ENCODE peak calls at places on chromosomes 3 and 15, in ten cellular contexts. One of them, this sample, is unnamed.

GRCh38 chr3:13891492-13892073 is 11.7 kb upstream of the WNT7A start:
- DNase-seq in naive thymus-derived CD4-positive, alpha-beta T cell: no peak
- DNase-seq in kidney tubule cell: no peak
- DNase-seq in stimulated activated CD8-positive, alpha-beta memory T cell treated with anti-CD3 and anti-CD28 coated beads, Interleukin-4, amount 100 ng/mL, for 48 hours: no peak
- DNase-seq in GM12878: no peak
- DNase-seq in heart left ventricle: no peak
- DNase-seq in fibroblast of pulmonary artery: no peak
- DNase-seq in A549: no peak
- DNase-seq in stromal cell of bone marrow: no peak
- DNase-seq in omental fat pad: no peak
- DNase-seq in this sample: no peak

GRCh38 chr3:126932188-126932931 is 50.6 kb upstream of the PLXNA1 start:
- DNase-seq in naive thymus-derived CD4-positive, alpha-beta T cell: no peak
- DNase-seq in kidney tubule cell: peak
- DNase-seq in stimulated activated CD8-positive, alpha-beta memory T cell treated with anti-CD3 and anti-CD28 coated beads, Interleukin-4, amount 100 ng/mL, for 48 hours: no peak
- DNase-seq in GM12878: no peak
- DNase-seq in heart left ventricle: no peak
- DNase-seq in fibroblast of pulmonary artery: peak
- DNase-seq in A549: no peak
- DNase-seq in stromal cell of bone marrow: peak
- DNase-seq in omental fat pad: no peak
- DNase-seq in this sample: peak

GRCh38 chr3:150421799-150422548 is 13.9 kb downstream of the TSC22D2 start:
- DNase-seq in naive thymus-derived CD4-positive, alpha-beta T cell: no peak
- DNase-seq in kidney tubule cell: no peak
- DNase-seq in stimulated activated CD8-positive, alpha-beta memory T cell treated with anti-CD3 and anti-CD28 coated beads, Interleukin-4, amount 100 ng/mL, for 48 hours: no peak
- DNase-seq in GM12878: no peak
- DNase-seq in heart left ventricle: no peak
- DNase-seq in fibroblast of pulmonary artery: peak
- DNase-seq in A549: no peak
- DNase-seq in stromal cell of bone marrow: no peak
- DNase-seq in omental fat pad: no peak
- DNase-seq in this sample: no peak

GRCh38 chr15:36899696-36900095 is 200.7 kb downstream of the MEIS2 start:
- DNase-seq in naive thymus-derived CD4-positive, alpha-beta T cell: no peak
- DNase-seq in kidney tubule cell: no peak
- DNase-seq in stimulated activated CD8-positive, alpha-beta memory T cell treated with anti-CD3 and anti-CD28 coated beads, Interleukin-4, amount 100 ng/mL, for 48 hours: no peak
- DNase-seq in GM12878: no peak
- DNase-seq in heart left ventricle: no peak
- DNase-seq in fibroblast of pulmonary artery: no peak
- DNase-seq in A549: no peak
- DNase-seq in stromal cell of bone marrow: no peak
- DNase-seq in omental fat pad: no peak
- DNase-seq in this sample: no peak

GRCh38 chr3:170522171-170522570 is 63.7 kb downstream of the SLC7A14 start:
- DNase-seq in naive thymus-derived CD4-positive, alpha-beta T cell: no peak
- DNase-seq in kidney tubule cell: no peak
- DNase-seq in stimulated activated CD8-positive, alpha-beta memory T cell treated with anti-CD3 and anti-CD28 coated beads, Interleukin-4, amount 100 ng/mL, for 48 hours: no peak
- DNase-seq in GM12878: no peak
- DNase-seq in heart left ventricle: no peak
- DNase-seq in fibroblast of pulmonary artery: no peak
- DNase-seq in A549: no peak
- DNase-seq in stromal cell of bone marrow: no peak
- DNase-seq in omental fat pad: no peak
- DNase-seq in this sample: no peak

GRCh38 chr3:65190111-65190510 is 502.3 kb upstream of the ADAMTS9 start:
- DNase-seq in naive thymus-derived CD4-positive, alpha-beta T cell: no peak
- DNase-seq in kidney tubule cell: peak
- DNase-seq in stimulated activated CD8-positive, alpha-beta memory T cell treated with anti-CD3 and anti-CD28 coated beads, Interleukin-4, amount 100 ng/mL, for 48 hours: no peak
- DNase-seq in GM12878: no peak
- DNase-seq in heart left ventricle: no peak
- DNase-seq in fibroblast of pulmonary artery: no peak
- DNase-seq in A549: no peak
- DNase-seq in stromal cell of bone marrow: no peak
- DNase-seq in omental fat pad: no peak
- DNase-seq in this sample: no peak

GRCh38 chr3:33008282-33008681 is 56.8 kb downstream of the CCR4 start:
- DNase-seq in naive thymus-derived CD4-positive, alpha-beta T cell: peak
- DNase-seq in kidney tubule cell: no peak
- DNase-seq in stimulated activated CD8-positive, alpha-beta memory T cell treated with anti-CD3 and anti-CD28 coated beads, Interleukin-4, amount 100 ng/mL, for 48 hours: peak
- DNase-seq in GM12878: no peak
- DNase-seq in heart left ventricle: no peak
- DNase-seq in fibroblast of pulmonary artery: no peak
- DNase-seq in A549: no peak
- DNase-seq in stromal cell of bone marrow: no peak
- DNase-seq in omental fat pad: no peak
- DNase-seq in this sample: no peak

GRCh38 chr15:90106522-90107117 is 4.4 kb upstream of the IDH2 start:
- DNase-seq in naive thymus-derived CD4-positive, alpha-beta T cell: no peak
- DNase-seq in kidney tubule cell: peak
- DNase-seq in stimulated activated CD8-positive, alpha-beta memory T cell treated with anti-CD3 and anti-CD28 coated beads, Interleukin-4, amount 100 ng/mL, for 48 hours: no peak
- DNase-seq in GM12878: no peak
- DNase-seq in heart left ventricle: peak
- DNase-seq in fibroblast of pulmonary artery: peak
- DNase-seq in A549: peak
- DNase-seq in stromal cell of bone marrow: peak
- DNase-seq in omental fat pad: no peak
- DNase-seq in this sample: peak

GRCh38 chr3:47244531-47245100 is 38.0 kb downstream of the KIF9 start:
- DNase-seq in naive thymus-derived CD4-positive, alpha-beta T cell: no peak
- DNase-seq in kidney tubule cell: no peak
- DNase-seq in stimulated activated CD8-positive, alpha-beta memory T cell treated with anti-CD3 and anti-CD28 coated beads, Interleukin-4, amount 100 ng/mL, for 48 hours: no peak
- DNase-seq in GM12878: no peak
- DNase-seq in heart left ventricle: no peak
- DNase-seq in fibroblast of pulmonary artery: no peak
- DNase-seq in A549: no peak
- DNase-seq in stromal cell of bone marrow: no peak
- DNase-seq in omental fat pad: no peak
- DNase-seq in this sample: no peak

GRCh38 chr3:66502267-66502874 is 1.5 kb upstream of the LRIG1 start:
- DNase-seq in naive thymus-derived CD4-positive, alpha-beta T cell: no peak
- DNase-seq in kidney tubule cell: no peak
- DNase-seq in stimulated activated CD8-positive, alpha-beta memory T cell treated with anti-CD3 and anti-CD28 coated beads, Interleukin-4, amount 100 ng/mL, for 48 hours: no peak
- DNase-seq in GM12878: no peak
- DNase-seq in heart left ventricle: no peak
- DNase-seq in fibroblast of pulmonary artery: no peak
- DNase-seq in A549: no peak
- DNase-seq in stromal cell of bone marrow: no peak
- DNase-seq in omental fat pad: no peak
- DNase-seq in this sample: peak

GRCh38 chr3:111809196-111809595 is 49.9 kb upstream of the PHLDB2 start:
- DNase-seq in naive thymus-derived CD4-positive, alpha-beta T cell: no peak
- DNase-seq in kidney tubule cell: peak
- DNase-seq in stimulated activated CD8-positive, alpha-beta memory T cell treated with anti-CD3 and anti-CD28 coated beads, Interleukin-4, amount 100 ng/mL, for 48 hours: no peak
- DNase-seq in GM12878: no peak
- DNase-seq in heart left ventricle: no peak
- DNase-seq in fibroblast of pulmonary artery: peak
- DNase-seq in A549: no peak
- DNase-seq in stromal cell of bone marrow: peak
- DNase-seq in omental fat pad: no peak
- DNase-seq in this sample: no peak

GRCh38 chr15:20358781-20359414 is 182.7 kb downstream of the GOLGA6L6 start:
- DNase-seq in naive thymus-derived CD4-positive, alpha-beta T cell: no peak
- DNase-seq in kidney tubule cell: no peak
- DNase-seq in stimulated activated CD8-positive, alpha-beta memory T cell treated with anti-CD3 and anti-CD28 coated beads, Interleukin-4, amount 100 ng/mL, for 48 hours: no peak
- DNase-seq in GM12878: no peak
- DNase-seq in heart left ventricle: no peak
- DNase-seq in fibroblast of pulmonary artery: no peak
- DNase-seq in A549: no peak
- DNase-seq in stromal cell of bone marrow: no peak
- DNase-seq in omental fat pad: no peak
- DNase-seq in this sample: no peak

GRCh38 chr3:111619833-111620232 is 24.7 kb upstream of the ZBED2 start:
- DNase-seq in naive thymus-derived CD4-positive, alpha-beta T cell: no peak
- DNase-seq in kidney tubule cell: peak
- DNase-seq in stimulated activated CD8-positive, alpha-beta memory T cell treated with anti-CD3 and anti-CD28 coated beads, Interleukin-4, amount 100 ng/mL, for 48 hours: no peak
- DNase-seq in GM12878: no peak
- DNase-seq in heart left ventricle: no peak
- DNase-seq in fibroblast of pulmonary artery: no peak
- DNase-seq in A549: no peak
- DNase-seq in stromal cell of bone marrow: no peak
- DNase-seq in omental fat pad: no peak
- DNase-seq in this sample: no peak

GRCh38 chr15:84873997-84874396 is 10.5 kb upstream of the SLC28A1 start:
- DNase-seq in naive thymus-derived CD4-positive, alpha-beta T cell: no peak
- DNase-seq in kidney tubule cell: no peak
- DNase-seq in stimulated activated CD8-positive, alpha-beta memory T cell treated with anti-CD3 and anti-CD28 coated beads, Interleukin-4, amount 100 ng/mL, for 48 hours: no peak
- DNase-seq in GM12878: no peak
- DNase-seq in heart left ventricle: no peak
- DNase-seq in fibroblast of pulmonary artery: no peak
- DNase-seq in A549: no peak
- DNase-seq in stromal cell of bone marrow: no peak
- DNase-seq in omental fat pad: no peak
- DNase-seq in this sample: no peak

GRCh38 chr15:72491768-72492167 is 17.6 kb downstream of the ARIH1 start:
- DNase-seq in naive thymus-derived CD4-positive, alpha-beta T cell: no peak
- DNase-seq in kidney tubule cell: peak
- DNase-seq in stimulated activated CD8-positive, alpha-beta memory T cell treated with anti-CD3 and anti-CD28 coated beads, Interleukin-4, amount 100 ng/mL, for 48 hours: no peak
- DNase-seq in GM12878: no peak
- DNase-seq in heart left ventricle: no peak
- DNase-seq in fibroblast of pulmonary artery: peak
- DNase-seq in A549: peak
- DNase-seq in stromal cell of bone marrow: peak
- DNase-seq in omental fat pad: no peak
- DNase-seq in this sample: no peak

GRCh38 chr3:180690061-180690460 is 10.8 kb upstream of the CCDC39 start:
- DNase-seq in naive thymus-derived CD4-positive, alpha-beta T cell: no peak
- DNase-seq in kidney tubule cell: no peak
- DNase-seq in stimulated activated CD8-positive, alpha-beta memory T cell treated with anti-CD3 and anti-CD28 coated beads, Interleukin-4, amount 100 ng/mL, for 48 hours: no peak
- DNase-seq in GM12878: no peak
- DNase-seq in heart left ventricle: no peak
- DNase-seq in fibroblast of pulmonary artery: no peak
- DNase-seq in A549: no peak
- DNase-seq in stromal cell of bone marrow: no peak
- DNase-seq in omental fat pad: no peak
- DNase-seq in this sample: no peak

GRCh38 chr3:38276081-38276916 is 5.8 kb upstream of the SLC22A14 start:
- DNase-seq in naive thymus-derived CD4-positive, alpha-beta T cell: no peak
- DNase-seq in kidney tubule cell: no peak
- DNase-seq in stimulated activated CD8-positive, alpha-beta memory T cell treated with anti-CD3 and anti-CD28 coated beads, Interleukin-4, amount 100 ng/mL, for 48 hours: no peak
- DNase-seq in GM12878: no peak
- DNase-seq in heart left ventricle: no peak
- DNase-seq in fibroblast of pulmonary artery: no peak
- DNase-seq in A549: no peak
- DNase-seq in stromal cell of bone marrow: no peak
- DNase-seq in omental fat pad: no peak
- DNase-seq in this sample: no peak

GRCh38 chr3:58384381-58385090 is 49.1 kb downstream of the PDHB start:
- DNase-seq in naive thymus-derived CD4-positive, alpha-beta T cell: no peak
- DNase-seq in kidney tubule cell: no peak
- DNase-seq in stimulated activated CD8-positive, alpha-beta memory T cell treated with anti-CD3 and anti-CD28 coated beads, Interleukin-4, amount 100 ng/mL, for 48 hours: no peak
- DNase-seq in GM12878: no peak
- DNase-seq in heart left ventricle: no peak
- DNase-seq in fibroblast of pulmonary artery: no peak
- DNase-seq in A549: no peak
- DNase-seq in stromal cell of bone marrow: no peak
- DNase-seq in omental fat pad: no peak
- DNase-seq in this sample: no peak

GRCh38 chr3:183298708-183299153 is 45.7 kb downstream of the B3GNT5 start:
- DNase-seq in naive thymus-derived CD4-positive, alpha-beta T cell: no peak
- DNase-seq in kidney tubule cell: peak
- DNase-seq in stimulated activated CD8-positive, alpha-beta memory T cell treated with anti-CD3 and anti-CD28 coated beads, Interleukin-4, amount 100 ng/mL, for 48 hours: no peak
- DNase-seq in GM12878: no peak
- DNase-seq in heart left ventricle: peak
- DNase-seq in fibroblast of pulmonary artery: peak
- DNase-seq in A549: no peak
- DNase-seq in stromal cell of bone marrow: peak
- DNase-seq in omental fat pad: no peak
- DNase-seq in this sample: no peak

GRCh38 chr3:117600112-117600511 is 890.5 kb downstream of the TUSC7 start:
- DNase-seq in naive thymus-derived CD4-positive, alpha-beta T cell: no peak
- DNase-seq in kidney tubule cell: no peak
- DNase-seq in stimulated activated CD8-positive, alpha-beta memory T cell treated with anti-CD3 and anti-CD28 coated beads, Interleukin-4, amount 100 ng/mL, for 48 hours: no peak
- DNase-seq in GM12878: no peak
- DNase-seq in heart left ventricle: no peak
- DNase-seq in fibroblast of pulmonary artery: no peak
- DNase-seq in A549: no peak
- DNase-seq in stromal cell of bone marrow: no peak
- DNase-seq in omental fat pad: no peak
- DNase-seq in this sample: no peak

GRCh38 chr15:78374436-78375393 is 34.6 kb downstream of the CRABP1 start:
- DNase-seq in naive thymus-derived CD4-positive, alpha-beta T cell: no peak
- DNase-seq in kidney tubule cell: peak
- DNase-seq in stimulated activated CD8-positive, alpha-beta memory T cell treated with anti-CD3 and anti-CD28 coated beads, Interleukin-4, amount 100 ng/mL, for 48 hours: no peak
- DNase-seq in GM12878: no peak
- DNase-seq in heart left ventricle: no peak
- DNase-seq in fibroblast of pulmonary artery: no peak
- DNase-seq in A549: peak
- DNase-seq in stromal cell of bone marrow: no peak
- DNase-seq in omental fat pad: no peak
- DNase-seq in this sample: no peak

GRCh38 chr15:73024161-73024560 is 28.1 kb upstream of the NEO1 start:
- DNase-seq in naive thymus-derived CD4-positive, alpha-beta T cell: no peak
- DNase-seq in kidney tubule cell: no peak
- DNase-seq in stimulated activated CD8-positive, alpha-beta memory T cell treated with anti-CD3 and anti-CD28 coated beads, Interleukin-4, amount 100 ng/mL, for 48 hours: no peak
- DNase-seq in GM12878: no peak
- DNase-seq in heart left ventricle: no peak
- DNase-seq in fibroblast of pulmonary artery: no peak
- DNase-seq in A549: no peak
- DNase-seq in stromal cell of bone marrow: no peak
- DNase-seq in omental fat pad: no peak
- DNase-seq in this sample: no peak

GRCh38 chr15:80679167-80679804 is 15.8 kb upstream of the ABHD17C start:
- DNase-seq in naive thymus-derived CD4-positive, alpha-beta T cell: no peak
- DNase-seq in kidney tubule cell: peak
- DNase-seq in stimulated activated CD8-positive, alpha-beta memory T cell treated with anti-CD3 and anti-CD28 coated beads, Interleukin-4, amount 100 ng/mL, for 48 hours: no peak
- DNase-seq in GM12878: no peak
- DNase-seq in heart left ventricle: no peak
- DNase-seq in fibroblast of pulmonary artery: no peak
- DNase-seq in A549: no peak
- DNase-seq in stromal cell of bone marrow: no peak
- DNase-seq in omental fat pad: no peak
- DNase-seq in this sample: no peak

GRCh38 chr3:134354612-134355275 is 19.5 kb downstream of the AMOTL2 start:
- DNase-seq in naive thymus-derived CD4-positive, alpha-beta T cell: no peak
- DNase-seq in kidney tubule cell: no peak
- DNase-seq in stimulated activated CD8-positive, alpha-beta memory T cell treated with anti-CD3 and anti-CD28 coated beads, Interleukin-4, amount 100 ng/mL, for 48 hours: no peak
- DNase-seq in GM12878: no peak
- DNase-seq in heart left ventricle: no peak
- DNase-seq in fibroblast of pulmonary artery: no peak
- DNase-seq in A549: no peak
- DNase-seq in stromal cell of bone marrow: no peak
- DNase-seq in omental fat pad: no peak
- DNase-seq in this sample: no peak

GRCh38 chr3:194871864-194872668 is 186.4 kb downstream of the FAM43A start:
- DNase-seq in naive thymus-derived CD4-positive, alpha-beta T cell: no peak
- DNase-seq in kidney tubule cell: peak
- DNase-seq in stimulated activated CD8-positive, alpha-beta memory T cell treated with anti-CD3 and anti-CD28 coated beads, Interleukin-4, amount 100 ng/mL, for 48 hours: no peak
- DNase-seq in GM12878: no peak
- DNase-seq in heart left ventricle: no peak
- DNase-seq in fibroblast of pulmonary artery: peak
- DNase-seq in A549: no peak
- DNase-seq in stromal cell of bone marrow: peak
- DNase-seq in omental fat pad: no peak
- DNase-seq in this sample: peak

GRCh38 chr3:125693887-125694286 is 98.6 kb upstream of the OSBPL11 start:
- DNase-seq in naive thymus-derived CD4-positive, alpha-beta T cell: no peak
- DNase-seq in kidney tubule cell: no peak
- DNase-seq in stimulated activated CD8-positive, alpha-beta memory T cell treated with anti-CD3 and anti-CD28 coated beads, Interleukin-4, amount 100 ng/mL, for 48 hours: no peak
- DNase-seq in GM12878: no peak
- DNase-seq in heart left ventricle: no peak
- DNase-seq in fibroblast of pulmonary artery: no peak
- DNase-seq in A549: no peak
- DNase-seq in stromal cell of bone marrow: no peak
- DNase-seq in omental fat pad: no peak
- DNase-seq in this sample: no peak

GRCh38 chr15:91816942-91817341 is 36.6 kb upstream of the SLCO3A1 start:
- DNase-seq in naive thymus-derived CD4-positive, alpha-beta T cell: no peak
- DNase-seq in kidney tubule cell: no peak
- DNase-seq in stimulated activated CD8-positive, alpha-beta memory T cell treated with anti-CD3 and anti-CD28 coated beads, Interleukin-4, amount 100 ng/mL, for 48 hours: no peak
- DNase-seq in GM12878: no peak
- DNase-seq in heart left ventricle: no peak
- DNase-seq in fibroblast of pulmonary artery: no peak
- DNase-seq in A549: no peak
- DNase-seq in stromal cell of bone marrow: no peak
- DNase-seq in omental fat pad: no peak
- DNase-seq in this sample: no peak

GRCh38 chr3:17802993-17803392 is 60.6 kb upstream of the TBC1D5 start:
- DNase-seq in naive thymus-derived CD4-positive, alpha-beta T cell: no peak
- DNase-seq in kidney tubule cell: no peak
- DNase-seq in stimulated activated CD8-positive, alpha-beta memory T cell treated with anti-CD3 and anti-CD28 coated beads, Interleukin-4, amount 100 ng/mL, for 48 hours: no peak
- DNase-seq in GM12878: peak
- DNase-seq in heart left ventricle: no peak
- DNase-seq in fibroblast of pulmonary artery: no peak
- DNase-seq in A549: no peak
- DNase-seq in stromal cell of bone marrow: no peak
- DNase-seq in omental fat pad: no peak
- DNase-seq in this sample: no peak